ENCODE peak calls at places on chromosomes 1 and 21, in four cellular contexts. T is LHCN-M2, E is Peyer's patch, Z is stomach. J is an unnamed sample.

GRCh38 chr1:87064309-87064708 is 149.9 kb downstream of the HS2ST1 start:
- DNase-seq in T (no peak), E (no peak), Z (no peak), J (no peak)

GRCh38 chr1:118998171-118998570 is 10.0 kb upstream of the TBX15 start:
- DNase-seq in T (peak; percentile 33), E (no peak), Z (no peak), J (no peak)

GRCh38 chr1:179017383-179018326 is 8.0 kb upstream of the FAM20B start:
- DNase-seq in T (peak; percentile 62), E (no peak), Z (no peak), J (no peak)

GRCh38 chr1:30895382-30895941 is 13.1 kb downstream of the SDC3 start:
- DNase-seq in T (no peak), E (no peak), Z (no peak), J (no peak)

GRCh38 chr1:228471762-228472398 is 15.3 kb upstream of the RNF187 start:
- DNase-seq in T (peak; percentile 41), E (no peak), Z (no peak), J (no peak)

GRCh38 chr1:10920063-10920626 is 92.3 kb upstream of the TARDBP start:
- DNase-seq in T (no peak), E (no peak), Z (no peak), J (no peak)

GRCh38 chr1:95085376-95085775 is 12.6 kb upstream of the ALG14 start:
- DNase-seq in T (no peak), E (no peak), Z (no peak), J (no peak)

GRCh38 chr1:63611231-63611630 is 18.0 kb downstream of the PGM1 start:
- DNase-seq in T (peak; percentile 41), E (no peak), Z (no peak), J (no peak)

GRCh38 chr1:102100666-102101065 is 103.9 kb upstream of the OLFM3 start:
- DNase-seq in T (no peak), E (no peak), Z (no peak), J (no peak)

GRCh38 chr1:175206687-175207086 is 14.1 kb upstream of the KIAA0040 start:
- DNase-seq in T (no peak), E (no peak), Z (no peak), J (no peak)

GRCh38 chr1:202704601-202705000 is 5.7 kb downstream of the SYT2 start:
- DNase-seq in T (no peak), E (peak; percentile 28), Z (no peak), J (no peak)

GRCh38 chr1:43293896-43294760 is 6.7 kb upstream of the TIE1 start:
- DNase-seq in T (peak; percentile 71), E (peak; percentile 63), Z (no peak), J (no peak)

GRCh38 chr1:157196245-157196543 is 58.0 kb upstream of the ETV3 start:
- DNase-seq in T (no peak), E (no peak), Z (no peak), J (no peak)

GRCh38 chr1:51518033-51518729 is 885 bp downstream of the EPS15 start:
- DNase-seq in T (peak; percentile 26), E (peak; percentile 76), Z (peak; percentile 49), J (peak; percentile 40)

GRCh38 chr1:59819566-59820438 is 5.1 kb downstream of the HOOK1 start:
- DNase-seq in T (peak; percentile 21), E (no peak), Z (no peak), J (no peak)

GRCh38 chr1:95407146-95407863 is 173.3 kb downstream of the RWDD3 start:
- DNase-seq in T (no peak), E (no peak), Z (no peak), J (no peak)

GRCh38 chr1:63935148-63935547 is 161.3 kb downstream of the ROR1 start:
- DNase-seq in T (peak; percentile 49), E (no peak), Z (peak; percentile 49), J (no peak)

GRCh38 chr1:232950919-232951579 is 638 bp downstream of the NTPCR start:
- DNase-seq in T (peak; percentile 23), E (no peak), Z (no peak), J (peak; percentile 36)

GRCh38 chr1:178093958-178094751 is at the start of gene RASAL2:
- DNase-seq in T (peak; percentile 69), E (peak; percentile 82), Z (peak; percentile 62), J (no peak)

GRCh38 chr1:32205401-32206370 is at the start of gene IQCC:
- DNase-seq in T (peak; percentile 72), E (peak; percentile 91), Z (peak; percentile 89), J (peak; percentile 86)

GRCh38 chr21:38989745-38990423 is 184.2 kb downstream of the ETS2 start:
- DNase-seq in T (peak; percentile 51), E (no peak), Z (peak; percentile 59), J (no peak)

J was measured in T-helper 1 cell.